ENCODE peak calls at places on chromosomes 3 and 15, in seven cellular contexts. One of them, this sample, is unnamed.
A peak's percentile ranks its signal among the peaks of the same experiment; 100 is the strongest.

GRCh38 chr15:97248376-97248775 is 712.1 kb upstream of the ARRDC4 start:
- DNase-seq in psoas muscle: no peak
- DNase-seq in OCI-LY7: peak; percentile 8
- DNase-seq in heart left ventricle: no peak
- DNase-seq in lower lobe of right lung: no peak
- DNase-seq in H1: no peak
- DNase-seq in GM12878: no peak
- DNase-seq in this sample: no peak

GRCh38 chr3:126146034-126146433 is 34.4 kb downstream of the ALDH1L1 start:
- DNase-seq in H1: peak; percentile 17
- DNase-seq in lower lobe of right lung: no peak
- DNase-seq in psoas muscle: peak; percentile 23
- DNase-seq in heart left ventricle: no peak
- DNase-seq in GM12878: no peak
- DNase-seq in OCI-LY7: no peak
- DNase-seq in this sample: no peak

GRCh38 chr3:13004376-13004775 is 68.9 kb downstream of the IQSEC1 start:
- DNase-seq in H1: no peak
- DNase-seq in heart left ventricle: no peak
- DNase-seq in psoas muscle: no peak
- DNase-seq in lower lobe of right lung: peak; percentile 69
- DNase-seq in GM12878: no peak
- DNase-seq in OCI-LY7: no peak
- DNase-seq in this sample: no peak

GRCh38 chr15:62617741-62618140 is 424.8 kb upstream of the TPM1 start:
- DNase-seq in OCI-LY7: no peak
- DNase-seq in psoas muscle: no peak
- DNase-seq in GM12878: no peak
- DNase-seq in H1: no peak
- DNase-seq in heart left ventricle: no peak
- DNase-seq in lower lobe of right lung: no peak
- DNase-seq in this sample: no peak

GRCh38 chr3:167615030-167615429 is 38.7 kb downstream of the WDR49 start:
- DNase-seq in OCI-LY7: no peak
- DNase-seq in heart left ventricle: no peak
- DNase-seq in GM12878: no peak
- DNase-seq in H1: no peak
- DNase-seq in lower lobe of right lung: no peak
- DNase-seq in psoas muscle: no peak
- DNase-seq in this sample: no peak

GRCh38 chr15:57782731-57783130 is 76.2 kb downstream of the POLR2M start:
- DNase-seq in psoas muscle: no peak
- DNase-seq in H1: no peak
- DNase-seq in OCI-LY7: no peak
- DNase-seq in GM12878: no peak
- DNase-seq in lower lobe of right lung: no peak
- DNase-seq in heart left ventricle: no peak
- DNase-seq in this sample: no peak

GRCh38 chr3:191141728-191142127 is 57.3 kb upstream of the OSTN start:
- DNase-seq in heart left ventricle: no peak
- DNase-seq in H1: no peak
- DNase-seq in lower lobe of right lung: no peak
- DNase-seq in OCI-LY7: no peak
- DNase-seq in psoas muscle: no peak
- DNase-seq in GM12878: no peak
- DNase-seq in this sample: peak; percentile 73

GRCh38 chr15:27327467-27328045 is 356.6 kb downstream of the GABRG3 start:
- DNase-seq in lower lobe of right lung: no peak
- DNase-seq in heart left ventricle: no peak
- DNase-seq in psoas muscle: no peak
- DNase-seq in GM12878: no peak
- DNase-seq in OCI-LY7: no peak
- DNase-seq in H1: no peak
- DNase-seq in this sample: no peak

GRCh38 chr15:28975766-28976179 is 90.0 kb downstream of the APBA2 start:
- DNase-seq in psoas muscle: no peak
- DNase-seq in GM12878: no peak
- DNase-seq in H1: peak; percentile 72
- DNase-seq in lower lobe of right lung: no peak
- DNase-seq in OCI-LY7: peak; percentile 67
- DNase-seq in heart left ventricle: no peak
- DNase-seq in this sample: peak; percentile 76

GRCh38 chr3:159894386-159894785 is 94.2 kb upstream of the IL12A start:
- DNase-seq in GM12878: no peak
- DNase-seq in psoas muscle: no peak
- DNase-seq in H1: no peak
- DNase-seq in OCI-LY7: no peak
- DNase-seq in lower lobe of right lung: no peak
- DNase-seq in heart left ventricle: no peak
- DNase-seq in this sample: no peak

GRCh38 chr3:149333518-149333859 is at the start of gene TM4SF18:
- DNase-seq in heart left ventricle: no peak
- DNase-seq in OCI-LY7: no peak
- DNase-seq in psoas muscle: no peak
- DNase-seq in lower lobe of right lung: no peak
- DNase-seq in GM12878: no peak
- DNase-seq in H1: no peak
- DNase-seq in this sample: no peak

GRCh38 chr3:101781166-101781565 is 2.2 kb downstream of the NXPE3 start:
- DNase-seq in heart left ventricle: no peak
- DNase-seq in lower lobe of right lung: no peak
- DNase-seq in OCI-LY7: no peak
- DNase-seq in H1: no peak
- DNase-seq in GM12878: no peak
- DNase-seq in psoas muscle: no peak
- DNase-seq in this sample: no peak

GRCh38 chr3:24682141-24682547 is 187.5 kb upstream of the THRB start:
- DNase-seq in OCI-LY7: no peak
- DNase-seq in lower lobe of right lung: no peak
- DNase-seq in GM12878: no peak
- DNase-seq in H1: no peak
- DNase-seq in heart left ventricle: no peak
- DNase-seq in psoas muscle: no peak
- DNase-seq in this sample: peak; percentile 28

GRCh38 chr3:124791639-124792111 is 61.4 kb downstream of the UMPS start:
- DNase-seq in lower lobe of right lung: no peak
- DNase-seq in GM12878: no peak
- DNase-seq in H1: no peak
- DNase-seq in heart left ventricle: peak; percentile 66
- DNase-seq in psoas muscle: peak; percentile 63
- DNase-seq in OCI-LY7: no peak
- DNase-seq in this sample: no peak

GRCh38 chr15:69026355-69026754 is 11.9 kb downstream of the NOX5 start:
- DNase-seq in psoas muscle: no peak
- DNase-seq in heart left ventricle: no peak
- DNase-seq in H1: no peak
- DNase-seq in GM12878: no peak
- DNase-seq in OCI-LY7: no peak
- DNase-seq in lower lobe of right lung: no peak
- DNase-seq in this sample: no peak

GRCh38 chr15:98321916-98322315 is 326.4 kb upstream of the IGF1R start:
- DNase-seq in psoas muscle: no peak
- DNase-seq in heart left ventricle: no peak
- DNase-seq in H1: no peak
- DNase-seq in GM12878: no peak
- DNase-seq in OCI-LY7: no peak
- DNase-seq in lower lobe of right lung: no peak
- DNase-seq in this sample: peak; percentile 84

GRCh38 chr3:49702672-49703071 is 13.3 kb downstream of the RNF123 start:
- DNase-seq in H1: no peak
- DNase-seq in OCI-LY7: no peak
- DNase-seq in GM12878: no peak
- DNase-seq in heart left ventricle: no peak
- DNase-seq in psoas muscle: no peak
- DNase-seq in lower lobe of right lung: no peak
- DNase-seq in this sample: no peak

GRCh38 chr15:64865998-64866520 is 24.3 kb downstream of the PLEKHO2 start:
- DNase-seq in psoas muscle: no peak
- DNase-seq in lower lobe of right lung: no peak
- DNase-seq in GM12878: no peak
- DNase-seq in heart left ventricle: no peak
- DNase-seq in OCI-LY7: no peak
- DNase-seq in H1: no peak
- DNase-seq in this sample: no peak

DNA sequence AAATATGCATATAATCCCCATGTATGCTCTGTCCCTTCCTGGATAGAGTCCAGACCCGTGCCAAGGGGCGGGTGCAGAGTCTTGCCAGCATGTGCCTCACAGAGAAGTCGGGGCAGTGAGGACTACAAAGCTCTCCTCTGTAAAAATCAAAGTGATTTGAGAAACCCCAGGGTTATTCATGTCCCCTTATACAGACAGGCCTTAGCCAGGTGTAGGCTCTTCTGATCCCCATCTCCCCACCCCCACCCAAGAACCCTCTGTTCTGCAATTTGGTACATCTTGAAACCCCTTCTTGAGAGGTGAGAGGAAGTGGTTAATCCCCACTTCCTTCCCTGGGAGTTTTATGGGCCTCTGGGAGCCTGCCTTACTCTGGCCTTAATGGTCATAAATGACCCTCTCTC is 24.7 kb downstream of the TRIM71 start:
- DNase-seq in psoas muscle: no peak
- DNase-seq in H1: no peak
- DNase-seq in lower lobe of right lung: no peak
- DNase-seq in GM12878: peak; percentile 17
- DNase-seq in heart left ventricle: no peak
- DNase-seq in OCI-LY7: peak; percentile 12
- DNase-seq in this sample: no peak
- H3K27ac ChIP-seq in psoas muscle: no peak overlapping the region
- H3K27ac ChIP-seq in H1: peak overlapping the region; percentile 51
- H3K27ac ChIP-seq in lower lobe of right lung: no peak overlapping the region
- H3K27ac ChIP-seq in GM12878: no peak overlapping the region
- H3K27ac ChIP-seq in heart left ventricle: no peak overlapping the region
- H3K27ac ChIP-seq in OCI-LY7: no peak overlapping the region
- H3K27ac ChIP-seq in this sample: no peak overlapping the region

GRCh38 chr3:138180375-138181029 is 5.8 kb upstream of the DBR1 start:
- DNase-seq in lower lobe of right lung: no peak
- DNase-seq in heart left ventricle: no peak
- DNase-seq in OCI-LY7: peak; percentile 59
- DNase-seq in psoas muscle: no peak
- DNase-seq in GM12878: no peak
- DNase-seq in H1: no peak
- DNase-seq in this sample: peak; percentile 46
- TF ChIP-seq CTCF in lower lobe of right lung: peak; percentile 37
- TF ChIP-seq CTCF in heart left ventricle: peak; percentile 28
- TF ChIP-seq CTCF in OCI-LY7: peak; percentile 88
- TF ChIP-seq CTCF in psoas muscle: peak; percentile 43
- TF ChIP-seq CTCF in GM12878: peak; percentile 53
- TF ChIP-seq CTCF in H1: peak; percentile 48
- TF ChIP-seq CTCF in this sample: peak; percentile 74

GRCh38 chr3:115068799-115069198 is 78.3 kb downstream of the ZBTB20 start:
- DNase-seq in H1: no peak
- DNase-seq in lower lobe of right lung: no peak
- DNase-seq in heart left ventricle: no peak
- DNase-seq in OCI-LY7: no peak
- DNase-seq in psoas muscle: no peak
- DNase-seq in GM12878: no peak
- DNase-seq in this sample: no peak

GRCh38 chr3:115071611-115072010 is 75.5 kb downstream of the ZBTB20 start:
- DNase-seq in psoas muscle: no peak
- DNase-seq in lower lobe of right lung: no peak
- DNase-seq in H1: no peak
- DNase-seq in heart left ventricle: no peak
- DNase-seq in OCI-LY7: no peak
- DNase-seq in GM12878: no peak
- DNase-seq in this sample: no peak

GRCh38 chr3:115071122-115071521 is 76.0 kb downstream of the ZBTB20 start:
- DNase-seq in GM12878: no peak
- DNase-seq in H1: no peak
- DNase-seq in OCI-LY7: no peak
- DNase-seq in lower lobe of right lung: no peak
- DNase-seq in heart left ventricle: no peak
- DNase-seq in psoas muscle: no peak
- DNase-seq in this sample: no peak

GRCh38 chr3:115074502-115074901 is 72.6 kb downstream of the ZBTB20 start:
- DNase-seq in OCI-LY7: no peak
- DNase-seq in GM12878: no peak
- DNase-seq in lower lobe of right lung: no peak
- DNase-seq in H1: no peak
- DNase-seq in psoas muscle: no peak
- DNase-seq in heart left ventricle: no peak
- DNase-seq in this sample: no peak

GRCh38 chr3:115072265-115073008 is 74.7 kb downstream of the ZBTB20 start:
- DNase-seq in psoas muscle: no peak
- DNase-seq in H1: no peak
- DNase-seq in GM12878: no peak
- DNase-seq in lower lobe of right lung: no peak
- DNase-seq in heart left ventricle: no peak
- DNase-seq in OCI-LY7: no peak
- DNase-seq in this sample: peak; percentile 49
- H3K27ac ChIP-seq in psoas muscle: peak overlapping the region; percentile 59
- H3K27ac ChIP-seq in H1: no peak overlapping the region
- H3K27ac ChIP-seq in GM12878: no peak overlapping the region
- H3K27ac ChIP-seq in lower lobe of right lung: no peak overlapping the region
- H3K27ac ChIP-seq in heart left ventricle: peak overlapping the region; percentile 73
- H3K27ac ChIP-seq in OCI-LY7: no peak overlapping the region
- H3K27ac ChIP-seq in this sample: no peak overlapping the region

DNA sequence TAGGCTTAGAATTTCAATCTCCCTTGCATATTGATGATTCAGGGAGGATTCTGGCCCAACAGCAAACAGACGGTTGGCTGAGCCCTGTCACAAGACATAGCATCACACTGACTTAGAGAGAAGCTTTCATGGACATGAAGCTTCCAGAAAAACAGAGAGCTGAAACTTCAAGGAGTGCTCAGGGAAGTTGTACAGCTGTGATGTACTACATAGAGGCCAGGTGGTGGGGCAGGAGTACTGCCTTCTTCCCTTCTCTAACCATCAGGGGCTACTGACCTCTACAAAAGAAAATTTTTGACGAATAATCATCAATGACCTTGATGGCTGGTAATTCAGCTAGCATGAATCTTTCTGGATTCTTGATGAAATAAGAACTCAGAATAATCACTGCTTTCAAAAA is 378.5 kb downstream of the ERC2 start:
- DNase-seq in GM12878: no peak
- DNase-seq in H1: no peak
- DNase-seq in heart left ventricle: no peak
- DNase-seq in psoas muscle: no peak
- DNase-seq in OCI-LY7: no peak
- DNase-seq in lower lobe of right lung: no peak
- DNase-seq in this sample: no peak
- TF ChIP-seq CTCF in GM12878: no peak
- TF ChIP-seq CTCF in H1: peak; percentile 32
- TF ChIP-seq CTCF in heart left ventricle: no peak
- TF ChIP-seq CTCF in psoas muscle: no peak
- TF ChIP-seq CTCF in OCI-LY7: no peak
- TF ChIP-seq CTCF in lower lobe of right lung: no peak
- TF ChIP-seq CTCF in this sample: no peak

This sample was measured in RWPE1.